ENCODE peak calls at places on chromosomes 13 and 19, in ten cellular contexts. D, J, X, C, Y, O, I, E, Q and Z are unnamed samples.

GRCh38 chr19:13240312-13241022 is 90.3 kb downstream of the IER2 start:
- DNase-seq in Q (no peak), E (no peak), I (no peak), O (no peak), Y (no peak), X (no peak), J (no peak), D (no peak), C (no peak), Z (no peak)

GRCh38 chr13:45527699-45528462 is 63.1 kb downstream of the COG3 start:
- DNase-seq in X (no peak), E (no peak), C (no peak), O (no peak), D (no peak), Y (no peak), I (no peak), J (no peak), Q (no peak), Z (no peak)

GRCh38 chr19:55251296-55252081 is 7.3 kb downstream of the PPP6R1 start:
- DNase-seq in I (peak), X (no peak), O (no peak), E (no peak), Q (peak), Y (no peak), D (no peak), J (no peak), C (no peak), Z (peak)

GRCh38 chr19:28644261-28644660 is 568.7 kb downstream of the UQCRFS1 start:
- DNase-seq in J (no peak), I (no peak), Q (no peak), D (no peak), X (no peak), O (no peak), C (no peak), E (no peak), Y (no peak), Z (no peak)

GRCh38 chr19:46069841-46070341 is 29.1 kb upstream of the IGFL4 start:
- DNase-seq in I (no peak), C (no peak), Q (peak), D (no peak), O (no peak), X (no peak), Y (no peak), J (no peak), E (peak), Z (no peak)

GRCh38 chr13:35881360-35881759 is 249.8 kb downstream of the DCLK1 start:
- DNase-seq in D (no peak), J (no peak), C (no peak), I (no peak), O (no peak), Q (peak), Y (no peak), X (peak), E (no peak), Z (no peak)

GRCh38 chr13:43730642-43731041 is 56.1 kb downstream of the ENOX1 start:
- DNase-seq in C (no peak), D (no peak), Y (no peak), O (no peak), I (no peak), Q (no peak), E (peak), X (no peak), J (no peak), Z (no peak)

GRCh38 chr19:52638601-52639000 is 446 bp upstream of the ZNF83 start:
- DNase-seq in E (no peak), Q (peak), J (peak), X (peak), C (peak), Y (peak), I (no peak), O (no peak), D (no peak), Z (no peak)

GRCh38 chr13:105466376-105466775 is 1069.1 kb downstream of the EFNB2 start:
- DNase-seq in Y (no peak), J (no peak), I (no peak), E (no peak), C (no peak), D (no peak), O (no peak), Q (no peak), X (no peak), Z (no peak)

GRCh38 chr13:50074843-50075242 is 59.6 kb downstream of the KCNRG start:
- DNase-seq in E (no peak), J (no peak), Q (no peak), D (no peak), O (no peak), X (no peak), I (peak), C (no peak), Y (no peak), Z (no peak)

GRCh38 chr13:75258159-75258782 is 223.7 kb downstream of the TBC1D4 start:
- DNase-seq in D (no peak), I (peak), Y (no peak), C (no peak), Q (peak), J (no peak), O (no peak), X (no peak), E (peak), Z (peak)

GRCh38 chr19:10115392-10116084 is 4.0 kb downstream of the P2RY11 start:
- DNase-seq in C (no peak), O (no peak), Y (no peak), E (no peak), Q (no peak), J (no peak), D (no peak), I (peak), X (no peak), Z (no peak)

GRCh38 chr19:48900477-48901452 is 653 bp downstream of the NUCB1 start:
- DNase-seq in I (peak), O (no peak), J (no peak), E (peak), Q (peak), Y (no peak), D (no peak), C (no peak), X (peak), Z (peak)

GRCh38 chr19:1510807-1511206 is 2.0 kb downstream of the ADAMTSL5 start:
- DNase-seq in X (no peak), I (no peak), J (no peak), D (no peak), C (no peak), E (no peak), Y (no peak), Q (no peak), O (no peak), Z (no peak)

GRCh38 chr19:10158485-10158884 is 36.3 kb downstream of the DNMT1 start:
- DNase-seq in E (no peak), Q (no peak), C (no peak), X (no peak), J (no peak), O (no peak), D (no peak), Y (no peak), I (no peak), Z (no peak)

GRCh38 chr13:107348471-107348870 is 780.5 kb upstream of the ARGLU1 start:
- DNase-seq in O (no peak), X (no peak), E (no peak), J (no peak), Y (no peak), I (no peak), Q (no peak), D (no peak), C (no peak), Z (peak)

GRCh38 chr13:52782486-52783448 is 43.1 kb upstream of the CNMD start:
- DNase-seq in Y (no peak), D (no peak), E (no peak), X (no peak), C (no peak), J (peak), O (no peak), I (no peak), Q (no peak), Z (no peak)

GRCh38 chr13:113121183-113121927 is 1.2 kb upstream of the F10 start:
- DNase-seq in E (no peak), O (no peak), I (no peak), J (no peak), Y (no peak), C (no peak), X (no peak), Q (no peak), D (no peak), Z (no peak)

GRCh38 chr13:110829486-110829885 is 85.4 kb downstream of the ANKRD10 start:
- DNase-seq in I (no peak), X (no peak), E (no peak), J (no peak), O (no peak), D (no peak), Y (no peak), C (no peak), Q (no peak), Z (no peak)

GRCh38 chr13:110826861-110827672 is 87.8 kb downstream of the ANKRD10 start:
- DNase-seq in C (no peak), X (no peak), E (no peak), Y (no peak), D (no peak), O (no peak), J (no peak), Q (no peak), I (no peak), Z (peak)

GRCh38 chr13:110830800-110831371 is 84.0 kb downstream of the ANKRD10 start:
- DNase-seq in Y (no peak), O (no peak), X (no peak), J (no peak), D (no peak), I (no peak), Q (no peak), E (no peak), C (no peak), Z (no peak)

GRCh38 chr13:110830331-110830730 is 84.5 kb downstream of the ANKRD10 start:
- DNase-seq in C (no peak), O (no peak), X (no peak), D (no peak), E (no peak), Q (no peak), I (no peak), J (no peak), Y (no peak), Z (no peak)

GRCh38 chr13:110828705-110829104 is 86.2 kb downstream of the ANKRD10 start:
- DNase-seq in D (no peak), O (no peak), J (no peak), C (no peak), I (no peak), X (no peak), Q (no peak), E (no peak), Y (no peak), Z (no peak)
- TF ChIP-seq CTCF in D (no peak), O (no peak), J (no peak), C (no peak), I (no peak), X (no peak), Q (no peak), E (no peak), Y (no peak), Z (no peak)

DNA sequence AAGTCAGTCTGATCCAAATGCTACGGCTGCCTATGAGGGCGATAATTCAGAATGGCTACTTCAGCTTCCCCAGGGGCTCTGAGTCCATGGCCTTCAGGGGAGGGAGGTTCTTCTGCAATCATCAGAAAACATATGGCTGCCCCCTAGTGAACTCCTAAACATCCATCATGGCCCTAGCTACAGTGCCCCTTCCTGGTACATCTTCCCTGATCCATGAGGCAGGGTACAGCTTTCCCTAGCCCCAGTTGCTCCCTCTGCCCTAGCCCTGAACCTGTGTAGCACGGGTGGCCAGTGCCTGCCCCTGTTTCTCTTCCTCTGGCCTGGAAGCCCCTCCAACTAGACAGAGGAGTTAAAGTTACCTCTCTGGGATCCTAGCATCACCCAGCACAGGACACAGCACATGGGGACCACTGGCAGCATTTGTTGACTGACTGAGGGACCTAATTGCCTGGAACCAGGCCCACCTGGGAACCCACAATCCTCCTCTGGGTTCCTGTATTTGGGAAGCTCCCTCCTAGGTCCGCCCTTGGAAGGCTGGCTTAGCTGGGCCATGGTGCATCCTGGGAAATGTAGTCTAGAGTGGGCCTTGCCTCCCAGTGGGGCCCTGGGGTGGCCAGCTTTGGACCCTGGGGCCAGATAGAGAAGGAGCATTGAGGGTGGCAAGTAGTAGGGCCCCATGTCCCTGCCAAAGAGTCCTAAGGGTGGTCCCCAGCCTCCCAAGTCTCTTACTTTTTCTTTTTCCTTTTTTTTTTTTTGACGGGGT is 17.7 kb upstream of the SEMA6B start:
- DNase-seq in X (no peak), D (no peak), J (no peak), E (no peak), Q (no peak), C (no peak), O (no peak), Y (no peak), I (no peak), Z (no peak)
- TF ChIP-seq CTCF in X (no peak), D (no peak), J (no peak), E (no peak), Q (no peak), C (no peak), O (no peak), Y (no peak), I (no peak), Z (no peak)

GRCh38 chr13:70571221-70571620 is 463.0 kb upstream of the KLHL1 start:
- DNase-seq in X (no peak), Q (no peak), C (no peak), O (no peak), D (no peak), Y (no peak), J (no peak), I (no peak), E (no peak), Z (no peak)

DNA sequence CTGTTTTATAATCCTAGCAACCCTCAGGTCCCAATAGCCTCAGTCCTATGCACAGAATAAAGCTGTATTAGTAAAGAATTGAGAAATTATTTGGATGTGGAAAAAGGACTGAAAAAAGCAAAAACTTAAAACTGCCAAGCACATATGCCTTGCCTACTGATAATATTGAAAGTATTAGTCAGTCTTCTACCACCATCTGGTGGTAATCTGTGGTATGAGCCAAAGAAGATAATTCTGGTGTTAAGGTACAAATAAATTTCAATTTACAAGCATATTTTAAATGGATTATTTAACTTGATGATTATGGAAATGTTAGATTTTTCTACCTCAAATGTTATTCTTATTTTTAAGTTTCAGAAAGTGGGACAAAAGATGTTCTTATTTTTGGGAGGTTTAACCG is 460.3 kb upstream of the KLHL1 start:
- DNase-seq in E (peak), D (no peak), J (no peak), Y (peak), Q (peak), O (no peak), X (no peak), I (peak), C (no peak), Z (peak)
- TF ChIP-seq CTCF in E (peak), D (peak), J (peak), Y (peak), Q (peak), O (peak), X (peak), I (peak), C (peak), Z (peak)

GRCh38 chr13:30565658-30566057 is 52.1 kb upstream of the USPL1 start:
- DNase-seq in C (no peak), X (no peak), E (no peak), O (no peak), I (no peak), Q (peak), Y (no peak), J (no peak), D (no peak), Z (no peak)
- TF ChIP-seq CTCF in C (no peak), X (no peak), E (no peak), O (no peak), I (no peak), Q (no peak), Y (no peak), J (no peak), D (no peak), Z (no peak)

GRCh38 chr19:41253660-41254059 is 10.5 kb upstream of the HNRNPUL1 start:
- DNase-seq in Y (no peak), I (no peak), E (no peak), D (no peak), O (no peak), Q (no peak), C (no peak), J (no peak), X (no peak), Z (no peak)
- TF ChIP-seq CTCF in Y (no peak), I (no peak), E (no peak), D (no peak), O (no peak), Q (no peak), C (no peak), J (no peak), X (no peak), Z (no peak)